ENCODE peak calls at places on chromosomes 2 and 18, in ten cellular contexts. One of them, this sample, is unnamed.

GRCh38 chr2:190829642-190830041 is 51.0 kb upstream of the GLS start:
- DNase-seq in T-cell: no peak
- DNase-seq in T-helper 2 cell: no peak
- DNase-seq in mesenchymal stem cell: no peak
- DNase-seq in SK-N-SH: no peak
- DNase-seq in astrocyte of the spinal cord: no peak
- DNase-seq in bronchial epithelial cell: no peak
- DNase-seq in kidney tubule cell: no peak
- DNase-seq in occipital lobe: no peak
- DNase-seq in PC-3: no peak
- DNase-seq in this sample: no peak

GRCh38 chr2:64268330-64268729 is 124.1 kb upstream of the PELI1 start:
- DNase-seq in kidney tubule cell: no peak
- DNase-seq in SK-N-SH: no peak
- DNase-seq in bronchial epithelial cell: no peak
- DNase-seq in T-helper 2 cell: no peak
- DNase-seq in astrocyte of the spinal cord: no peak
- DNase-seq in T-cell: no peak
- DNase-seq in mesenchymal stem cell: no peak
- DNase-seq in occipital lobe: no peak
- DNase-seq in PC-3: peak; percentile 40
- DNase-seq in this sample: peak; percentile 72

GRCh38 chr2:177318613-177319012 is 54.1 kb upstream of the NFE2L2 start:
- DNase-seq in bronchial epithelial cell: no peak
- DNase-seq in astrocyte of the spinal cord: no peak
- DNase-seq in PC-3: no peak
- DNase-seq in occipital lobe: no peak
- DNase-seq in mesenchymal stem cell: no peak
- DNase-seq in SK-N-SH: no peak
- DNase-seq in kidney tubule cell: no peak
- DNase-seq in T-cell: no peak
- DNase-seq in T-helper 2 cell: no peak
- DNase-seq in this sample: no peak

GRCh38 chr2:203551653-203552250 is 16.7 kb upstream of the RAPH1 start:
- DNase-seq in bronchial epithelial cell: peak; percentile 71
- DNase-seq in kidney tubule cell: no peak
- DNase-seq in occipital lobe: no peak
- DNase-seq in SK-N-SH: no peak
- DNase-seq in astrocyte of the spinal cord: no peak
- DNase-seq in PC-3: peak; percentile 29
- DNase-seq in T-cell: no peak
- DNase-seq in mesenchymal stem cell: peak; percentile 35
- DNase-seq in T-helper 2 cell: no peak
- DNase-seq in this sample: no peak

GRCh38 chr2:208389940-208390339 is 16.7 kb upstream of the PTH2R start:
- DNase-seq in SK-N-SH: no peak
- DNase-seq in PC-3: no peak
- DNase-seq in kidney tubule cell: no peak
- DNase-seq in mesenchymal stem cell: no peak
- DNase-seq in bronchial epithelial cell: no peak
- DNase-seq in T-helper 2 cell: no peak
- DNase-seq in occipital lobe: no peak
- DNase-seq in astrocyte of the spinal cord: no peak
- DNase-seq in T-cell: no peak
- DNase-seq in this sample: no peak

GRCh38 chr2:175676813-175677212 is 325.3 kb downstream of the LNPK start:
- DNase-seq in T-cell: no peak
- DNase-seq in T-helper 2 cell: no peak
- DNase-seq in mesenchymal stem cell: no peak
- DNase-seq in occipital lobe: no peak
- DNase-seq in bronchial epithelial cell: no peak
- DNase-seq in PC-3: no peak
- DNase-seq in astrocyte of the spinal cord: no peak
- DNase-seq in SK-N-SH: no peak
- DNase-seq in kidney tubule cell: no peak
- DNase-seq in this sample: no peak

GRCh38 chr2:168734199-168734746 is 68.2 kb upstream of the NOSTRIN start:
- DNase-seq in occipital lobe: no peak
- DNase-seq in astrocyte of the spinal cord: no peak
- DNase-seq in mesenchymal stem cell: no peak
- DNase-seq in T-helper 2 cell: no peak
- DNase-seq in kidney tubule cell: no peak
- DNase-seq in T-cell: no peak
- DNase-seq in bronchial epithelial cell: no peak
- DNase-seq in SK-N-SH: no peak
- DNase-seq in PC-3: no peak
- DNase-seq in this sample: no peak

GRCh38 chr2:228444156-228444555 is 262.7 kb upstream of the SPHKAP start:
- DNase-seq in PC-3: no peak
- DNase-seq in occipital lobe: no peak
- DNase-seq in SK-N-SH: no peak
- DNase-seq in astrocyte of the spinal cord: no peak
- DNase-seq in mesenchymal stem cell: no peak
- DNase-seq in bronchial epithelial cell: no peak
- DNase-seq in T-cell: no peak
- DNase-seq in T-helper 2 cell: no peak
- DNase-seq in kidney tubule cell: no peak
- DNase-seq in this sample: no peak

GRCh38 chr2:131426727-131427126 is 49.2 kb upstream of the TUBA3D start:
- DNase-seq in astrocyte of the spinal cord: no peak
- DNase-seq in T-cell: no peak
- DNase-seq in SK-N-SH: no peak
- DNase-seq in occipital lobe: no peak
- DNase-seq in PC-3: no peak
- DNase-seq in bronchial epithelial cell: no peak
- DNase-seq in T-helper 2 cell: no peak
- DNase-seq in kidney tubule cell: no peak
- DNase-seq in mesenchymal stem cell: no peak
- DNase-seq in this sample: no peak

GRCh38 chr2:198692907-198693510 is 764.7 kb downstream of the SATB2 start:
- DNase-seq in SK-N-SH: no peak
- DNase-seq in occipital lobe: no peak
- DNase-seq in T-cell: no peak
- DNase-seq in astrocyte of the spinal cord: no peak
- DNase-seq in T-helper 2 cell: no peak
- DNase-seq in mesenchymal stem cell: no peak
- DNase-seq in kidney tubule cell: no peak
- DNase-seq in PC-3: no peak
- DNase-seq in bronchial epithelial cell: no peak
- DNase-seq in this sample: no peak

GRCh38 chr18:58953627-58954026 is 89.0 kb downstream of the ZNF532 start:
- DNase-seq in kidney tubule cell: peak; percentile 38
- DNase-seq in SK-N-SH: peak; percentile 50
- DNase-seq in T-cell: no peak
- DNase-seq in astrocyte of the spinal cord: no peak
- DNase-seq in PC-3: no peak
- DNase-seq in bronchial epithelial cell: no peak
- DNase-seq in T-helper 2 cell: no peak
- DNase-seq in occipital lobe: no peak
- DNase-seq in mesenchymal stem cell: peak; percentile 38
- DNase-seq in this sample: peak; percentile 23

This sample was measured in HT1080.